ENCODE peak calls at places on chromosomes 6 and 20, in eight cellular contexts. I is A549, R is stomach, D is ovary, H is transverse colon, F is K562, Z is tibial nerve, M is HepG2. S is an unnamed sample.

GRCh38 chr6:85261250-85261649 is 188.6 kb upstream of the NT5E start:
- DNase-seq in I (no peak), H (no peak), Z (peak; percentile 38), D (no peak), M (no peak), R (no peak), F (no peak), S (no peak)

GRCh38 chr20:32358883-32359632 is 927 bp downstream of the ASXL1 start:
- DNase-seq in H (peak; percentile 84), R (peak; percentile 77), F (peak; percentile 88), Z (peak; percentile 70), D (peak; percentile 87), I (peak; percentile 62), M (peak; percentile 85), S (peak; percentile 90)

GRCh38 chr20:45970646-45971424 is 1.2 kb downstream of the ZNF335 start:
- DNase-seq in M (no peak), D (no peak), F (peak; percentile 53), Z (peak; percentile 43), H (peak; percentile 41), R (peak; percentile 30), I (no peak), S (no peak)

GRCh38 chr20:11112837-11113236 is 439.0 kb upstream of the JAG1 start:
- DNase-seq in F (no peak), H (no peak), R (no peak), I (no peak), Z (no peak), M (no peak), D (no peak), S (no peak)

GRCh38 chr20:33627577-33628216 is 34.4 kb upstream of the C20orf144 start:
- DNase-seq in F (no peak), I (no peak), D (no peak), H (no peak), Z (no peak), M (no peak), R (no peak), S (no peak)

GRCh38 chr20:3654326-3655031 is 8.7 kb downstream of the GFRA4 start:
- DNase-seq in I (no peak), Z (no peak), H (no peak), F (no peak), R (no peak), M (no peak), D (no peak), S (no peak)

GRCh38 chr6:122347251-122347650 is 52.2 kb upstream of the HSF2 start:
- DNase-seq in M (no peak), D (no peak), I (no peak), F (no peak), R (no peak), H (no peak), Z (no peak), S (no peak)

GRCh38 chr20:34111057-34111711 is 859 bp downstream of the EIF2S2 start:
- DNase-seq in F (peak; percentile 29), R (no peak), H (peak; percentile 18), I (no peak), Z (peak; percentile 23), M (no peak), D (no peak), S (peak; percentile 66)

GRCh38 chr6:111793711-111794111 is 79.5 kb downstream of the FYN start:
- DNase-seq in Z (no peak), H (peak; percentile 44), I (no peak), M (peak; percentile 86), R (peak; percentile 34), F (peak; percentile 48), D (no peak), S (no peak)
- TF ChIP-seq EP300 in Z (no peak), H (no peak), I (no peak), M (no peak), R (no peak), F (no peak), D (no peak), S (no peak)

DNA sequence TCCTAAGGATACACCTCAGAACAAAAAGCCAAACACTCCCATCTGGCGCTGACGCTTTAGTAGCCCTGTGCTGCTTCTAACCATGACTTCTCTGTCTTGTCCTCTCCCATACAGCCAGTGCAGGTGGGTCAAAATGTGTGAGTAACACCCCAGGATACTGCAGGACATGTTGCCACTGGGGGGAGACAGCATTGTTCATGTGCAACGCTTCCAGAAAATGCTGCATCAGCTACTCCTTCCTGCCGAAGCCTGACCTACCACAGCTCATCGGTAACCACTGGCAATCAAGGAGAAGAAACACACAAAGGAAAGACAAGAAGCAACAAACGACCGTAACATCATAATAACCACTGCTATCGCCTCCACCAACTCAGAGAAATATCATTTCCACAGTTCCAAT is 1.4 kb downstream of the DEFB132 start:
- DNase-seq in I (peak; percentile 44), R (no peak), D (no peak), F (peak; percentile 68), Z (no peak), H (no peak), M (peak; percentile 67), S (no peak)
- TF ChIP-seq EP300 in I (no peak), R (no peak), D (no peak), F (no peak), Z (no peak), H (no peak), M (no peak), S (no peak)

GRCh38 chr6:7999201-7999600 is 65.0 kb downstream of the BLOC1S5 start:
- DNase-seq in M (no peak), H (no peak), I (no peak), R (no peak), D (no peak), Z (no peak), F (no peak), S (no peak)

GRCh38 chr6:8006208-8006607 is 58.0 kb downstream of the BLOC1S5 start:
- DNase-seq in D (no peak), R (no peak), Z (no peak), F (peak; percentile 51), H (no peak), I (peak; percentile 53), M (peak; percentile 48), S (no peak)

GRCh38 chr6:8000080-8001035 is 63.8 kb downstream of the BLOC1S5 start:
- DNase-seq in M (no peak), R (no peak), Z (no peak), I (no peak), D (no peak), H (no peak), F (no peak), S (no peak)

DNA sequence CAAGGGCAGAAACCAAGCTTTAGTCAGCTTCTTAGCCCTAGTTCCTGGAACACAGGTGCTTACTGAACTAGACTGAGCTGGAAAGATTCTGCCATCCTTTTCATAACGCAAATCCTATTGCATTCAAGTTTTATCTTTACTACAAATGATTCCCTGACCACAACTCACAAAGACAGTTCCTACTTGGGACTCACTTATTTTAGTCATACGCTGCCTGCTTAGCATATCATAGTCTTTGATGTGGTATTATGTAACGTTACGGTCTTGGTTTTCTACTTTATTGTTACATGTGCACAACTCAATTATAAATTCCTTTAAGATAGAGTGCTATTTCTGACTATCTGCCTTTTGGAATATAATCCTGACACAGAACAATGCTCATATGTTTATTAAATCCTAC is 59.1 kb downstream of the BLOC1S5 start:
- DNase-seq in H (no peak), I (no peak), Z (no peak), M (no peak), D (no peak), R (no peak), F (no peak), S (no peak)
- TF ChIP-seq EP300 in H (no peak), I (no peak), Z (no peak), M (no peak), D (no peak), R (no peak), F (no peak), S (no peak)

GRCh38 chr6:105430685-105431084 is 27.8 kb upstream of the PREP start:
- DNase-seq in R (no peak), D (no peak), I (no peak), H (no peak), M (no peak), F (no peak), Z (no peak), S (no peak)
- TF ChIP-seq EP300 in R (no peak), D (no peak), I (no peak), H (no peak), M (no peak), F (no peak), Z (no peak), S (no peak)

DNA sequence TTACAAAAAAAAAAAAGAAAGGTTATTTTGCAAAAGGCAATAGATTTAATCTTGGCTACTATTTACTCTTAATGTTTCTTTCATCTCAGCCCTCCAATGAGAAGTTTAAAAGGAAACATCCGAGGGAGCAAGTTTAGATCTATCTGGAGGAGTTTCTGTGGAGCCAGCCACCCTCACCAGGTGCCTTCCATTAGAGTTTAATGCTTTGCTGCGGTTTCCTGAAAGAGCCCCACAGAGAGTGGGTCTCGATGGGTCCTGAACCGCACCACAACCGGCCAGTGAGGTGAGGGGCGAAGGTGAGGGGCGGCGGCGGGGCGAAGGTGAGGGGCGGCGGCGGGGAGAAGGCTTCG is 594 bp downstream of the PRKN start:
- DNase-seq in Z (no peak), M (no peak), I (peak; percentile 8), D (no peak), H (peak; percentile 24), F (peak; percentile 27), R (no peak), S (no peak)
- TF ChIP-seq EP300 in Z (no peak), M (no peak), I (no peak), D (no peak), H (no peak), F (no peak), R (no peak), S (no peak)